ENCODE peak calls at places on chromosomes 5 and 9, in seven cellular contexts. A is endothelial cell of umbilical vein, C is fibroblast of lung, N is astrocyte, V is HepG2, E is mammary epithelial cell, G is GM23248. P is an unnamed sample. For H3K79me2, the result is how much of the 10 kb centered on the place peaks cover.

GRCh38 chr5:60092671-60093422 is 199.3 kb upstream of the PDE4D start:
- DNase-seq in A (no peak), C (peak), N (peak), V (peak), E (peak), G (peak), P (no peak)

GRCh38 chr9:136569526-136570148 is 23.8 kb upstream of the NOTCH1 start:
- DNase-seq in A (no peak), C (no peak), N (no peak), V (no peak), E (no peak), G (no peak), P (no peak)

GRCh38 chr5:138351056-138351455 is 1.4 kb upstream of the KDM3B start:
- DNase-seq in A (no peak), C (peak), N (peak), V (no peak), E (peak), G (peak), P (no peak)

GRCh38 chr5:93819666-93820065 is 78.3 kb upstream of the POU5F2 start:
- DNase-seq in A (no peak), C (no peak), N (no peak), V (no peak), E (no peak), G (no peak), P (peak)

GRCh38 chr9:112731971-112732370 is 14.1 kb upstream of the INIP start:
- DNase-seq in A (no peak), C (no peak), N (no peak), V (peak), E (no peak), G (no peak), P (no peak)

GRCh38 chr5:113474100-113474700 is 14.1 kb downstream of the MCC start:
- DNase-seq in A (no peak), C (no peak), N (no peak), V (no peak), E (no peak), G (no peak), P (peak)

GRCh38 chr9:103041961-103042360 is 46.8 kb downstream of the CYLC2 start:
- DNase-seq in A (no peak), C (no peak), N (no peak), V (no peak), E (no peak), G (no peak), P (peak)

GRCh38 chr5:150446583-150446982 is 3.0 kb downstream of the RPS14 start:
- DNase-seq in A (no peak), C (no peak), N (no peak), V (no peak), E (no peak), G (no peak), P (no peak)

GRCh38 chr5:101679816-101680215 is 616.3 kb downstream of the SLCO4C1 start:
- DNase-seq in A (no peak), C (peak), N (peak), V (no peak), E (peak), G (peak), P (peak)

GRCh38 chr9:100505564-100506159 is 32.7 kb downstream of the TMEFF1 start:
- DNase-seq in A (peak), C (peak), N (peak), V (peak), E (peak), G (peak), P (peak)

GRCh38 chr5:62144395-62145022 is 161.5 kb upstream of the KIF2A start:
- DNase-seq in A (peak), C (peak), N (peak), V (no peak), E (peak), G (peak), P (peak)

GRCh38 chr9:125820100-125820804 is 73.1 kb downstream of the PBX3 start:
- DNase-seq in A (no peak), C (peak), N (peak), V (no peak), E (no peak), G (no peak), P (peak)

GRCh38 chr5:74288448-74289109 is 351.9 kb downstream of the ENC1 start:
- DNase-seq in A (no peak), C (no peak), N (no peak), V (no peak), E (peak), G (no peak), P (no peak)

DNA sequence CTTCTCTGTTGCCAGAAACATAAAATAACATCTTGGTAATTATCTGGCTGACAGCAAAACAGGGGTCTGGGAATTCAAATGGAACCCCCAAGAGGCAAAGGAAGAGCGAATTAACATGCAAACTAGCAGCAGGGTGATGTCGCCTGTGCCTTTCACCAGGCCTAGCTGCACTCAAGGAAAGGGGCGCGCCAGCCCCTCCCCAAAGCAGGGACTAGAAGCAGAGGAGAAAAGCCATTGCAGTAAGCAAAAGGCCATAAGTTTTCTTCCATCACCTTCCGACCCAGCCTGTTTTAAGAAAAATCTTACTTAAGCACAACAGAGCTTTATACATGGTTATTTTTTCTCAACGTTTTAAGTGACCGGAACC is 539 bp downstream of the POC5 start:
- DNase-seq in A (no peak), C (no peak), N (no peak), V (no peak), E (no peak), G (no peak), P (no peak)
- H3K79me2 ChIP-seq in A (under half), C (under half), N (under half), V (under half), E (under half), G (under half), P (under half)

DNA sequence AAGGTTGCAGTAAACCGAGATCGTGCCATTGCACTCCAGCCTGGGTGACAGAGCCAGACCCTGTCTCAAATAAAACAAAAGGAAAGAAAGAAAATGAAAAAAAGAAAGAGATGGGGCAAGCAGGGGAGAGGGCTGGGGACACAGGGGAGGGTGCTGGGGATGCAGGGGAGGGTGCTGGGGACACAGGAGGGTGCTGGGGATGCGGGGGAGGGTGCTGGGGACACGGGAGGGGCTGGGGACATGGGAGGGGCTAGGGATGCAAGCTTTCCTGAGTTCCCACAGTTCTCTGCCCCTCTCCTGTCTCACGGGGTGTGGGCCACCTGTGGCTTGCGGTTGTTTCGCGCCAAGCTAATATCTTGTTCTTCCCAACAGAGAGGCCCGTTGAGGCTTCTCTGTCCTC is 7.2 kb downstream of the PDCD6 start:
- DNase-seq in A (no peak), C (no peak), N (no peak), V (no peak), E (no peak), G (no peak), P (no peak)
- H3K79me2 ChIP-seq in A (half or more), C (half or more), N (half or more), V (half or more), E (half or more), G (half or more), P (under half)

DNA sequence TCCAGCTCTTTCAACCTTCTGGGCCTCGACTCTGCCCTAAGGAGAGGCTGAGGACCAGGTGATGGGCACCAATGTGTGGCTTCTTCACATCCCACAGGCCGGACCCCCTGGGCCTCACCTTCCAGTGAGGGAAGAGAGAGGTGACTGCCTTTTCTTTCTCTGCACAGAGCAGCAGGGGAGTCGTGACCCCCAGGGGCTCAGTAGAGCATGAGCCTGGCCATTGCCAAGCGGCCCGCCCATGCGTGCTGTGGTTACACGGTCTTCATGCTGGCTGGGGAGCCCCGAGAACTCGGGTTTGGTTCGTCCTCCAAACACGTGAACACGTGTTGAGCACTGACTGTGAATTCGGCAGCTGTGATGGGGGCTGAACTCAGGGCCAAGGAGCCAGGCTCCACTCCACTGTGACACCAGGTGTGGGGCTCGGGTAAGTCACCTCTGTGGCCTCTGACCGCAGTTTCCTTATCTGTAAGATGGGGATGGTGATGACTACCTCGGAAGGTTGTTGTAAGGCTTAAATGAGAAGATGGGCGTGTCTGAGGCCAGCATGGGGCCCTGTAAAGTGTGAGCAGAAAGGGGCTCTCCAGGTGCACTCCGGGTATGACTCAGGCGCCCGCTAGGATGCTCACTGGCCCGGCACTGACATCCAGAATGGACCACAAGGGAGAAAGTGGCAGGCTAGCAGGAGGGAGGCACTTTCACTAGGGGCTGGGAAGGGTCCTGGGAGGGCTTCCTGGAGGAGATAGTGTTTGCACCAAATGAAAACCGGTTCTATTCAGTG is 13.4 kb upstream of the GRHPR start:
- DNase-seq in A (no peak), C (no peak), N (no peak), V (no peak), E (no peak), G (no peak), P (no peak)
- H3K79me2 ChIP-seq in A (under half), C (under half), N (under half), V (under half), E (under half), G (under half), P (under half)

DNA sequence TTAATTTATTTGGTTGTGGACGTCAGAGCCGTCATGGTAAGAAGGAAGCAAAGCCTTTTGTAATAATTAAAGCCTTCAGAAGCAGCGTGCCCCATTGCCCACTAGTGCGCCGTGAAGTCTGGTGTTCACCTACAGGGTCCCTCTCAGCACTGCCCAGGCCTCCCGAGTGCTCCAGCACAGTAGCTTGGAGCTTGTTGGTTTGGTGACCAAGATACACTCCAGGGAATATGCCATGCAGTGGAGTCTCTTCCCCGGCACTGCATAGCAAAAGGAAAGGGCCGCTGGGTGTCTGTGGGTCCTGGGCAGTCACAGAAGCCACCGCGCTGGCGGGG is 478 bp upstream of the SYK start:
- DNase-seq in A (no peak), C (no peak), N (no peak), V (no peak), E (no peak), G (no peak), P (no peak)
- H3K79me2 ChIP-seq in A (under half), C (under half), N (under half), V (under half), E (under half), G (under half), P (under half)

GRCh38 chr5:88870280-88870679 is 12.7 kb downstream of the MEF2C start:
- DNase-seq in A (no peak), C (no peak), N (no peak), V (no peak), E (no peak), G (no peak), P (no peak)
- H3K79me2 ChIP-seq in A (under half), C (under half), N (under half), V (under half), E (under half), G (under half), P (under half)

GRCh38 chr5:172849636-172850453 is 15.8 kb downstream of the ERGIC1 start:
- DNase-seq in A (no peak), C (peak), N (no peak), V (no peak), E (peak), G (peak), P (no peak)
- H3K79me2 ChIP-seq in A (half or more), C (half or more), N (half or more), V (half or more), E (half or more), G (half or more), P (under half)

GRCh38 chr5:80191991-80192398 is 63.9 kb downstream of the SERINC5 start:
- DNase-seq in A (no peak), C (peak), N (no peak), V (no peak), E (no peak), G (peak), P (peak)

GRCh38 chr5:80189701-80190100 is 66.1 kb downstream of the SERINC5 start:
- DNase-seq in A (no peak), C (no peak), N (no peak), V (no peak), E (no peak), G (no peak), P (no peak)

GRCh38 chr5:80191397-80191796 is 64.5 kb downstream of the SERINC5 start:
- DNase-seq in A (no peak), C (no peak), N (no peak), V (no peak), E (no peak), G (no peak), P (no peak)

GRCh38 chr5:80192507-80193241 is 63.2 kb downstream of the SERINC5 start:
- DNase-seq in A (no peak), C (peak), N (peak), V (peak), E (no peak), G (peak), P (no peak)

GRCh38 chr5:80190960-80191359 is 64.9 kb downstream of the SERINC5 start:
- DNase-seq in A (no peak), C (no peak), N (no peak), V (no peak), E (no peak), G (no peak), P (no peak)
- H3K79me2 ChIP-seq in A (under half), C (under half), N (half or more), V (under half), E (under half), G (under half), P (under half)

DNA sequence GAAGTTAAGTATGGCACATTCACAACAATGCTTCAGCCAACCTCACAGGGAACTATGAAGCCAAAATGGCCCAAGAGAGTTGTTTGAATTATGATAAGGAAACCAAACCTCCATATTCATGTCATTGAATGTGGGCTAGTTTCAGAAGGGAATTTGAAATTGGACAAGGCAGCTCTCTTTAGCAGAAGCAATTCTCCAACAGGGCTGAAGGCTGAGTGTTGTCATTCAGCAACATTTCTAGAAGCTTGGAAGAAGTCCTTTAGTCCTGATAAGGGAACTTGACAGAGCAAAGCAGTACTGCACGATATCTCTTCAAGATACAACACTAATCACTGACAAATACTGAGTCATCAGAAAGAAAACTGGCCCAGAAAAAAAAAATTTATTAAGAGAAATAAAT is 115.4 kb downstream of the SLC25A46 start:
- DNase-seq in A (no peak), C (peak), N (peak), V (no peak), E (no peak), G (no peak), P (no peak)
- H3K79me2 ChIP-seq in A (under half), C (under half), N (under half), V (under half), E (under half), G (under half), P (under half)

DNA sequence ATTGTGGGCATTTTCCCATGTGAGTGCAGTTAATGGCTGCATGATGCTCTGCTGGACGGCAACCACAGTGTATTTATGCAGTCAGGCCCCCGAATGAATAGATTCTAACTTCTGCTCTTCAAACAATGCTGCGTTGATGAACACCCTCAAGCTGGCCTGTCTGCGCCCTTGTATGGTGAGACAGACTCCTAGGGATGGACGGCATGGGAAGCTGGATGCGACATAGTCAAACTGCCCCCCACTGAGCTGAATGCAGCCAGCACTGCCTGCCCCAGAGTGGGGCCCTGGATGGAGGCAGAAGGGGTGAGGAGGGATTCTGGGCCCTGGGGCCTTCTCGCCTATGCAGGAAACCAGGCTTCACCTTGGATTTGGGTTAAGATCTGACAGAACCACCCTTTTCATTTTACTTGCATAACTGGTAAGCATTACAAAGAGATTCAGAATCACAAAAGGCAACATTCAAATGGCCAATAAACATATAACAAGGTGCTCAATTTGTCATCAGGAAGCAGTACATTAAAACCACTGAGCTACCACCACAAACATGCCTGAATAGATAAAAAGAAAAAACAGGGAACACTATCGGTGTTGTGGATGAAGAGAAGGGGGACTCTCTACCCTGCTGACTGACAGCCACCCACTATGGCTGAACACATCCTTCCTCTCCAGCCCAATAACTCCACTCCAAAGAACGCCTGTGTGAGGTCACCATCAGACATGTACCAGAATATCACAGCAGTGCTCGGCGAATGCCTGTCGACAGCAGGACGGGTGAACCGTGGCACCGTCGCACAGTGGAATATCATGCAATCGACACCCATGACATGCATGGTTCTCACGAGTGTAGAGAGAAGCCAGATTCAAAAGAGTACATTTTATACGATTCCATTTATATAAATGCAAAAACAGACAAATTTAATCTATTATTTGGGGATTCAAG is 79.1 kb downstream of the RAPGEF1 start:
- DNase-seq in A (no peak), C (no peak), N (no peak), V (no peak), E (no peak), G (no peak), P (no peak)
- H3K79me2 ChIP-seq in A (half or more), C (under half), N (under half), V (under half), E (half or more), G (half or more), P (under half)

GRCh38 chr5:140418862-140419520 is 17.4 kb downstream of the ANKHD1 start:
- DNase-seq in A (no peak), C (peak), N (no peak), V (no peak), E (no peak), G (no peak), P (no peak)
- H3K79me2 ChIP-seq in A (half or more), C (half or more), N (half or more), V (half or more), E (half or more), G (half or more), P (under half)